ENCODE peak calls at places on chromosomes 7 and 10, in five cellular contexts. Q, R, M, N and V are unnamed samples.

GRCh38 chr10:110455440-110455839 is 42.3 kb upstream of the DUSP5 start:
- DNase-seq in Q (no peak), N (no peak), M (peak; percentile 27), R (no peak), V (no peak)

GRCh38 chr7:156640949-156641485 is 443 bp downstream of the RNF32 start:
- DNase-seq in R (peak; percentile 9), Q (no peak), N (no peak), M (peak; percentile 86), V (no peak)

GRCh38 chr7:138521837-138522461 is 61.9 kb downstream of the TRIM24 start:
- DNase-seq in N (no peak), R (no peak), M (no peak), Q (no peak), V (no peak)

GRCh38 chr7:608954-609711 is 89.5 kb upstream of the PDGFA start:
- DNase-seq in Q (no peak), N (no peak), R (no peak), M (peak; percentile 74), V (no peak)

GRCh38 chr7:74059681-74060588 is 23.7 kb upstream of the LIMK1 start:
- DNase-seq in R (no peak), M (no peak), N (no peak), Q (no peak), V (no peak)

GRCh38 chr7:85705076-85705475 is 518.2 kb upstream of the SEMA3D start:
- DNase-seq in R (no peak), N (no peak), M (no peak), Q (no peak), V (peak; percentile 35)

GRCh38 chr10:131448883-131449282 is 137.4 kb upstream of the TCERG1L start:
- DNase-seq in M (no peak), Q (no peak), R (no peak), N (no peak), V (no peak)

GRCh38 chr10:96667401-96667800 is 52.9 kb downstream of the PIK3AP1 start:
- DNase-seq in M (no peak), R (no peak), N (no peak), Q (no peak), V (no peak)

GRCh38 chr10:51007781-51008180 is 66.5 kb upstream of the PRKG1 start:
- DNase-seq in M (no peak), R (no peak), N (no peak), Q (no peak), V (no peak)

GRCh38 chr10:125795111-125795510 is 19.5 kb upstream of the MMP21 start:
- DNase-seq in Q (no peak), R (peak; percentile 50), M (no peak), N (no peak), V (no peak)

GRCh38 chr7:1817061-1817712 is 147.1 kb downstream of the ELFN1 start:
- DNase-seq in N (no peak), Q (no peak), R (no peak), M (no peak), V (no peak)

GRCh38 chr10:4285121-4285520 is 500.1 kb upstream of the KLF6 start:
- DNase-seq in Q (no peak), N (no peak), M (peak; percentile 21), R (no peak), V (no peak)

GRCh38 chr10:114100848-114101741 is 57.4 kb downstream of the ADRB1 start:
- DNase-seq in R (peak; percentile 31), M (no peak), Q (no peak), N (peak; percentile 34), V (peak; percentile 85)

GRCh38 chr10:22319559-22320558 is 1.0 kb upstream of the BMI1 start:
- DNase-seq in R (no peak), M (no peak), Q (no peak), N (no peak), V (peak; percentile 26)

GRCh38 chr7:2110586-2111396 is 122.0 kb downstream of the MAD1L1 start:
- DNase-seq in R (no peak), N (no peak), Q (no peak), M (no peak), V (no peak)

GRCh38 chr10:35270100-35270499 is 66.2 kb upstream of the CCNY start:
- DNase-seq in M (no peak), R (no peak), N (peak; percentile 55), Q (no peak), V (no peak)

GRCh38 chr7:93043393-93043985 is 74.3 kb downstream of the SAMD9 start:
- DNase-seq in R (no peak), Q (no peak), M (peak; percentile 41), N (peak; percentile 22), V (peak; percentile 95)

GRCh38 chr7:72099784-72100183 is 312.4 kb downstream of the CALN1 start:
- DNase-seq in N (no peak), R (no peak), Q (no peak), M (no peak), V (no peak)
- H3K4me3 ChIP-seq in N (no peak overlapping the region), R (no peak overlapping the region), Q (no peak overlapping the region), M (no peak overlapping the region), V (no peak overlapping the region)

DNA sequence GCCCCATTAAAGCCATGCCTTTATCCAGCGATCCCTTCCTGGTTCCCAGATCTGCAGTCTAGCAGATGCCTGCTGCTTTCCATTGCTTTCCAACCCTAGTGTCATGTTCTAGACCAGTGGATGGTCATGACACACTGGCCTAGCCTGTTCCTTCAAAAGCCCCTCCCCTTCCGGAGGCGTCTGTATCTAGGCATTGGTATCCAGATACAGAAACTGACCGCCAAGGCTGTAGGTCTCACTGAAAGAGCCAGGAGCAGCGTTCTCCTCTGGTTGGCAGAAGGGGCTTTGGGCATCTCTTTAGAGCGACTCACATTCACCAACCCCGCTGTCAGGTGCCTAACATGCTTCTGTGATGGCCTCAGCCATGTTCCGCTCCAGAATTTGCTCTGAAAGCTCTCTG is 22.6 kb downstream of the JCAD start:
- DNase-seq in M (no peak), Q (no peak), N (no peak), R (no peak), V (no peak)
- H3K27me3 ChIP-seq in M (peaks cover 14% of the 10 kb centered on the region), Q (no peaks in the 10 kb centered on the region), N (no peaks in the 10 kb centered on the region), R (peaks cover 55% of the 10 kb centered on the region), V (peaks cover under 1% of the 10 kb centered on the region)

DNA sequence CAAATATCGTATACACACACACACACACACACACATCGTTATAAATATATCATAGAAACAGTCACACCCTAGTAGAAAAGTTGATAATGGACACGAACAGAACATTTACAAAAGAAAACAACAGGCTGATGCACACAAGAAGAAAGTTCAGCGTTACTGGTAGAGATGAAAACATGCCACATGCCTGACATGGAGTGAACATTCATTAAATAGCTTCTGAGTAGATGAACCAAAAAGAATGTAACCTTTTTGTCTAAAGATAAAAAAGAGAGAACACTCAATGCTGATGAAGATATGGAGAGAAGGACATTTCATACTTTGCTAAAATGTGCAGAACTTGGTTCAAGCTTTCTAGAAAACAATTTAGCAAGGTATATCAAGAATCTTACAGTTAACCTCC is 173.4 kb upstream of the KLF14 start:
- DNase-seq in R (no peak), M (no peak), N (no peak), Q (no peak), V (no peak)
- H3K27ac ChIP-seq in R (no peak overlapping the region), M (no peak overlapping the region), N (no peak overlapping the region), Q (peak overlapping the region; percentile 99), V (no peak overlapping the region)

DNA sequence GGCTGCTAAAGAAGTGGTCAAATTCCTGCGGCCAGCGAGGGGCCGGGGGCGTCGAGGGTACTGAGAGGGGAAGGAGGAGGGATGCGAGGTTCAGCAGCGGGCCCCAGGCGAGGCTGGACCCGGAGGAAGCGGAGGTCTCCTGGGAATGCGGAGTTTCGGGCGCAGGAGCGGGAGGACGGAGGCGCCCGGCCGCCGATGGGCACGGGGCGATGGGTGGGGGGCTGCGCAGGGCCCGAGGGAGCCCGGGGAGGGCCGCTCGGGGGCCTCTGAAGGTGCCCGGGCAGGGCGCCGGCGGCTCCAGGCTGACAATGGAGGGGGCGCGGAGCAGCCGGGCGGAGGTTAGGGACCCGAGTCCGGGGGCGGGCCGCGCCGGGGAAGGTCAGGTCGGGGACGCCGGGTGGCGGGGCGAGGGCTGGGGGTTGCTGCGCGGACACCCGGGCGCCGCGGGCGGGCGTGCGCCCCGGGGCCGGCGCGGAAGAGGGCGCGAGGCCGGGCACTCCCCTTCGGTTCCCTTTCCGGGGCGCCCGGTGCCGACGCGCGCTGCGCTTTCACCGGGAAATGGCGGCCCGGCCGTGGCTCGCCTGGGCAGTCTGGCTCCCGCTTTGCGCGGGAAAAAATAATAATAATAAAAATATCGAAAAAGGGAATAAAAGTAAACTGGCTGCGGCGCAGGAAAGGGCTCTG is 708 bp downstream of the MACROH2A2 start:
- DNase-seq in R (peak; percentile 5), M (no peak), N (peak; percentile 33), Q (no peak), V (peak; percentile 20)
- H3K4me3 ChIP-seq in R (peak overlapping the region; percentile 80), M (no peak overlapping the region), N (peak overlapping the region; percentile 87), Q (peak overlapping the region; percentile 47), V (peak overlapping the region; percentile 68)

GRCh38 chr7:151250181-151251095 is 1.9 kb upstream of the SMARCD3 start:
- DNase-seq in N (no peak), M (no peak), R (no peak), Q (no peak), V (no peak)
- H3K27me3 ChIP-seq in N (no peaks in the 10 kb centered on the region), M (peaks cover 17% of the 10 kb centered on the region), R (peaks cover 7% of the 10 kb centered on the region), Q (no peaks in the 10 kb centered on the region), V (no peaks in the 10 kb centered on the region)

GRCh38 chr10:48655426-48656240 is 29.0 kb upstream of the WDFY4 start:
- DNase-seq in N (no peak), Q (no peak), M (no peak), R (peak; percentile 66), V (no peak)

GRCh38 chr10:48658243-48658888 is 26.3 kb upstream of the WDFY4 start:
- DNase-seq in M (peak; percentile 63), Q (peak; percentile 70), N (peak; percentile 63), R (peak; percentile 73), V (peak; percentile 52)

GRCh38 chr10:48653944-48654698 is 30.6 kb upstream of the WDFY4 start:
- DNase-seq in R (no peak), Q (no peak), N (no peak), M (no peak), V (no peak)

GRCh38 chr10:48656928-48657327 is 27.7 kb upstream of the WDFY4 start:
- DNase-seq in R (no peak), N (no peak), M (no peak), Q (no peak), V (no peak)

DNA sequence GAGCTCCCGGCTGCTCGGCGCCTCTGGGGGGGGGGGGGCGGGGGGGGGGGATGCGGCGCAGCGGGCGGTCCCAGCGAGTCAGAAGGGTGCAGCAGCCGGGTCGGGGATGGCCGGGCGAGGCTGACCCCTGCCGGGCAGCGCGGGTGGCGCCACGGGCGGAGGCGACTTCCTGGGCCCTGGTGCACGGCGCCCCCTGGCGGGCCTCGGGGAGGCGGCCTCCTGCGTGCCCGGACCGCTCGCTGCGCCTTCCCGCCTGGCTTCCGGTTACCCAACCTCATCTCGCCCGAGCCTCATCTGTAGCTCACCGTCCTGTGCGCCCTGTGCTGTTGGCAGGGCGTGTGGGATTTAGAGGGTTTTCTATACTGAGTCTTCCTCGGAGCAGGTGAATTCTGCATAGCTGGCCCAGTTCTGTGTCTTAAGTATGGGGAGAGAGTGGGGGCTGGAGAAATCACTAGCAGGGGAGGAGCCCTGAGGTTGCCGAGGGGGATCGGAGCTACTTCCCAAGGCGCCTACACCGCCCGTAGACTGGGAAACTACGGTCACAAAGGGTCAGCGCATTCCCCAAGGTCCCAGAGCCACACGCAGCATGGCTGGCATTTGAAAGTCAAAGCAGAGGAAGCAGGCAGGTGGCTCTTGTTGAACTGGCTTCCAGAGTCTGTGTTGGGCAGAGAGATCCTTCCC is 28.3 kb upstream of the WDFY4 start:
- DNase-seq in M (peak; percentile 91), R (peak; percentile 88), Q (peak; percentile 78), N (peak; percentile 86), V (peak; percentile 72)
- H3K27ac ChIP-seq in M (peak overlapping the region; percentile 14), R (peak overlapping the region; percentile 66), Q (no peak overlapping the region), N (no peak overlapping the region), V (no peak overlapping the region)

GRCh38 chr7:27156508-27156898 is at the start of gene HOXA7:
- DNase-seq in R (no peak), M (no peak), N (peak; percentile 41), Q (peak; percentile 80), V (peak; percentile 92)
- H3K4me3 ChIP-seq in R (no peak within 1 kb of the TSS), M (peak within 1 kb of the TSS; percentile 13), N (peak within 1 kb of the TSS; percentile 49), Q (peak within 1 kb of the TSS; percentile 52), V (peak within 1 kb of the TSS; percentile 82)